ENCODE peak calls at places on chromosomes 5 and 9, in five cellular contexts. N is smooth muscle cell of the brain vasculature; B is activated CD4-positive, alpha-beta T cell treated with anti-CD3 and anti-CD28 coated beads, Interleukin-2, amount 50 U/mL, for 1 hour; Q is activated T-helper 1 cell treated with Interleukin-2 at 50 U/mL for 16 hours; L is iPS-NIHi11. U is an unnamed sample.
A peak's percentile ranks its signal among the peaks of the same experiment; 100 is the strongest.

GRCh38 chr5:119074419-119074818 is 3.5 kb downstream of the DMXL1 start:
- DNase-seq in L (no peak), Q (no peak), N (no peak), B (no peak), U (no peak)

GRCh38 chr9:133658442-133659431 is 22.6 kb downstream of the DBH start:
- DNase-seq in B (peak; percentile 14), L (peak; percentile 78), N (no peak), Q (no peak), U (no peak)

GRCh38 chr9:19184144-19184917 is 46.2 kb upstream of the DENND4C start:
- DNase-seq in L (peak; percentile 31), B (peak; percentile 59), Q (peak; percentile 64), N (peak; percentile 77), U (peak; percentile 70)

GRCh38 chr9:78666818-78667429 is 370.0 kb downstream of the PSAT1 start:
- DNase-seq in L (no peak), B (no peak), Q (no peak), N (no peak), U (no peak)

GRCh38 chr5:89083791-89084190 is 200.8 kb upstream of the MEF2C start:
- DNase-seq in N (no peak), B (no peak), Q (no peak), L (no peak), U (no peak)

GRCh38 chr5:81425569-81425968 is 31.6 kb upstream of the ACOT12 start:
- DNase-seq in B (no peak), Q (no peak), N (no peak), L (peak; percentile 31), U (peak; percentile 36)

GRCh38 chr9:98808411-98808815 is 943 bp downstream of the GALNT12 start:
- DNase-seq in B (no peak), Q (no peak), L (peak; percentile 41), N (no peak), U (no peak)

GRCh38 chr5:177116631-177117373 is 16.8 kb upstream of the NSD1 start:
- DNase-seq in L (peak; percentile 92), Q (peak; percentile 73), N (no peak), B (peak; percentile 77), U (peak; percentile 84)

GRCh38 chr5:73321757-73322452 is 126.7 kb downstream of the FOXD1 start:
- DNase-seq in B (no peak), Q (no peak), N (no peak), L (peak; percentile 49), U (no peak)

GRCh38 chr5:88760512-88760911 is 122.5 kb downstream of the MEF2C start:
- DNase-seq in N (no peak), Q (no peak), B (no peak), L (no peak), U (no peak)

GRCh38 chr9:121267689-121268597 is at the start of gene GSN:
- DNase-seq in N (no peak), Q (peak; percentile 29), L (peak; percentile 93), B (peak; percentile 42), U (peak; percentile 87)

GRCh38 chr5:124474821-124475220 is 271.6 kb downstream of the ZNF608 start:
- DNase-seq in N (no peak), L (no peak), B (no peak), Q (no peak), U (no peak)

GRCh38 chr5:141734501-141735231 is 52.6 kb upstream of the ARAP3 start:
- DNase-seq in L (peak; percentile 90), B (peak; percentile 34), Q (no peak), N (no peak), U (peak; percentile 34)

GRCh38 chr5:135930029-135930948 is 24.5 kb downstream of the LECT2 start:
- DNase-seq in B (no peak), N (no peak), L (peak; percentile 77), Q (no peak), U (no peak)

GRCh38 chr9:36928670-36929349 is 105.3 kb downstream of the PAX5 start:
- DNase-seq in B (no peak), L (no peak), N (no peak), Q (no peak), U (no peak)

GRCh38 chr9:14532716-14533115 is 160.5 kb downstream of the ZDHHC21 start:
- DNase-seq in N (no peak), B (no peak), Q (no peak), L (no peak), U (no peak)

GRCh38 chr5:17216176-17216973 is 1.1 kb upstream of the BASP1 start:
- DNase-seq in L (peak; percentile 61), B (peak; percentile 23), Q (no peak), N (no peak), U (peak; percentile 88)

GRCh38 chr5:83035373-83036170 is 41.6 kb downstream of the TMEM167A start:
- DNase-seq in B (no peak), N (no peak), Q (no peak), L (no peak), U (no peak)

GRCh38 chr5:179926657-179927056 is 19.0 kb upstream of the TBC1D9B start:
- DNase-seq in L (no peak), B (no peak), Q (no peak), N (no peak), U (no peak)

GRCh38 chr5:81826128-81826527 is 75.2 kb upstream of the SSBP2 start:
- DNase-seq in Q (no peak), B (no peak), L (no peak), N (no peak), U (no peak)

GRCh38 chr5:113117543-113118110 is 141.0 kb downstream of the DCP2 start:
- DNase-seq in B (no peak), L (no peak), Q (no peak), N (no peak), U (no peak)

GRCh38 chr9:76761448-76761847 is 2.8 kb upstream of the PCA3 start:
- DNase-seq in Q (no peak), N (no peak), B (no peak), L (no peak), U (no peak)

GRCh38 chr5:142324871-142325676 is at the start of gene SPRY4:
- DNase-seq in N (peak; percentile 97), Q (peak; percentile 69), L (peak; percentile 87), B (peak; percentile 66), U (peak; percentile 82)

GRCh38 chr5:34699155-34700077 is 43.3 kb downstream of the RAI14 start:
- DNase-seq in N (no peak), Q (no peak), B (no peak), L (peak; percentile 55), U (no peak)

GRCh38 chr9:96513622-96514021 is 63.7 kb downstream of the HABP4 start:
- DNase-seq in B (no peak), Q (no peak), N (no peak), L (no peak), U (no peak)

GRCh38 chr9:89408628-89409101 is 89.2 kb downstream of the SEMA4D start:
- DNase-seq in N (no peak), B (peak; percentile 72), L (no peak), Q (peak; percentile 64), U (peak; percentile 67)

GRCh38 chr9:108786756-108787663 is 68.8 kb downstream of the ACTL7B start:
- DNase-seq in Q (no peak), N (no peak), B (no peak), L (no peak), U (no peak)

GRCh38 chr9:20358201-20358600 is 264.1 kb downstream of the MLLT3 start:
- DNase-seq in B (no peak), N (no peak), L (no peak), Q (no peak), U (no peak)

GRCh38 chr5:6572086-6572824 is 60.6 kb downstream of the NSUN2 start:
- DNase-seq in N (no peak), Q (no peak), B (no peak), L (no peak), U (no peak)

GRCh38 chr5:8981496-8981895 is 564.4 kb downstream of the SEMA5A start:
- DNase-seq in N (peak; percentile 3), L (no peak), B (no peak), Q (no peak), U (no peak)

GRCh38 chr9:18347381-18348084 is 126.4 kb upstream of the ADAMTSL1 start:
- DNase-seq in B (no peak), N (no peak), Q (no peak), L (no peak), U (no peak)

GRCh38 chr9:16258708-16259107 is 611.8 kb downstream of the BNC2 start:
- DNase-seq in L (no peak), B (no peak), N (no peak), Q (no peak), U (no peak)

GRCh38 chr5:153974131-153974812 is 64.4 kb downstream of the FAM114A2 start:
- DNase-seq in Q (no peak), N (no peak), B (no peak), L (peak; percentile 59), U (no peak)

GRCh38 chr5:93604119-93604963 is 21.3 kb downstream of the NR2F1 start:
- DNase-seq in Q (no peak), L (no peak), N (no peak), B (no peak), U (no peak)

GRCh38 chr5:138745268-138745667 is 8.0 kb upstream of the CTNNA1 start:
- DNase-seq in N (no peak), L (no peak), B (no peak), Q (no peak), U (no peak)

GRCh38 chr5:156951354-156951753 is 11.7 kb downstream of the TIMD4 start:
- DNase-seq in N (no peak), Q (no peak), B (no peak), L (no peak), U (no peak)

GRCh38 chr5:68683632-68684035 is 410.2 kb upstream of the SLC30A5 start:
- DNase-seq in N (peak; percentile 24), B (no peak), Q (no peak), L (peak; percentile 47), U (no peak)

U was measured in B cell.